ENCODE peak calls at places on chromosome 17, in eight cellular contexts. J is NCI-H2081 treated with DMSO at 0.1 percent for 48 hours, I is NCI-H510A, O is small intestine, R is astrocyte of the spinal cord, P is GM06990, H is NCI-H1436, S is T-helper 1 cell. U is an unnamed sample.

GRCh38 chr17:2062571-2063183 is 7.8 kb downstream of the HIC1 start:
- DNase-seq in J (no peak), I (no peak), O (no peak), R (peak), P (no peak), H (no peak), S (no peak), U (no peak)

GRCh38 chr17:27247071-27247957 is 46.6 kb upstream of the WSB1 start:
- DNase-seq in J (no peak), I (peak), O (peak), R (peak), P (no peak), H (no peak), S (no peak), U (peak)

GRCh38 chr17:2397247-2398171 is 3.4 kb downstream of the MNT start:
- DNase-seq in J (no peak), I (no peak), O (no peak), R (no peak), P (no peak), H (no peak), S (no peak), U (no peak)

GRCh38 chr17:63039899-63040602 is 74.0 kb downstream of the TANC2 start:
- DNase-seq in J (no peak), I (peak), O (peak), R (peak), P (no peak), H (no peak), S (no peak), U (peak)

GRCh38 chr17:43881176-43881575 is 26.2 kb downstream of the MPP2 start:
- DNase-seq in J (no peak), I (no peak), O (no peak), R (no peak), P (no peak), H (no peak), S (no peak), U (no peak)

GRCh38 chr17:35519442-35519841 is 18.0 kb downstream of the SLFN12L start:
- DNase-seq in J (no peak), I (peak), O (peak), R (no peak), P (no peak), H (no peak), S (no peak), U (peak)

GRCh38 chr17:13154403-13154802 is 136.6 kb upstream of the ELAC2 start:
- DNase-seq in J (no peak), I (no peak), O (no peak), R (peak), P (no peak), H (no peak), S (no peak), U (no peak)

GRCh38 chr17:60149691-60150582 is at the start of gene CA4:
- DNase-seq in J (no peak), I (peak), O (no peak), R (no peak), P (no peak), H (no peak), S (no peak), U (no peak)

GRCh38 chr17:74752415-74752814 is 4.0 kb downstream of the NHERF1 start:
- DNase-seq in J (no peak), I (no peak), O (no peak), R (no peak), P (no peak), H (no peak), S (no peak), U (no peak)

GRCh38 chr17:31202968-31203367 is 94.1 kb downstream of the OMG start:
- DNase-seq in J (no peak), I (no peak), O (no peak), R (no peak), P (no peak), H (no peak), S (no peak), U (no peak)

GRCh38 chr17:50424246-50425000 is 1.6 kb upstream of the ACSF2 start:
- DNase-seq in J (no peak), I (no peak), O (no peak), R (no peak), P (no peak), H (no peak), S (no peak), U (no peak)

U was measured in DMS153.